ENCODE peak calls at places on chromosome 13, in eight cellular contexts. R is stimulated activated effector memory CD8-positive, alpha-beta T cell treated with anti-CD3 and anti-CD28 coated beads, Interleukin-12 subunit alpha, Interleukin-12 subunit beta, amount 100 ng/mL, for 72 hours; N is tibial artery; H is tibial nerve; D is stimulated activated CD4-positive, alpha-beta T cell treated with anti-CD3 and anti-CD28 coated beads, Interleukin-1b, Interleukin-23, amount 100 ng/mL, for 1 hour; E is naive thymus-derived CD8-positive, alpha-beta T cell; M is stimulated activated naive CD4-positive, alpha-beta T cell treated with Interleukin-2 at 50 U/mL for 16 hours; A is stimulated activated CD8-positive, alpha-beta memory T cell treated with anti-CD3 and anti-CD28 coated beads, Interleukin-7, amount 100 ng/mL, for 4 hours. P is an unnamed sample.

GRCh38 chr13:107447591-107447990 is 767.7 kb downstream of the LIG4 start:
- DNase-seq in D (no peak), A (no peak), E (no peak), M (no peak), H (no peak), R (no peak), N (no peak), P (no peak)

GRCh38 chr13:50085063-50085462 is 69.8 kb downstream of the KCNRG start:
- DNase-seq in A (no peak), H (no peak), M (no peak), N (no peak), R (no peak), E (no peak), D (no peak), P (no peak)

GRCh38 chr13:35894636-35895035 is 236.5 kb downstream of the DCLK1 start:
- DNase-seq in R (no peak), M (no peak), N (no peak), D (no peak), A (no peak), E (no peak), H (no peak), P (no peak)

GRCh38 chr13:20401958-20402856 is 123.5 kb downstream of the CRYL1 start:
- DNase-seq in A (no peak), M (no peak), R (no peak), D (no peak), H (no peak), E (no peak), N (no peak), P (no peak)

GRCh38 chr13:43298799-43299198 is 275.4 kb downstream of the DNAJC15 start:
- DNase-seq in A (no peak), D (no peak), H (no peak), R (no peak), N (no peak), E (no peak), M (no peak), P (no peak)

GRCh38 chr13:27359203-27359821 is 65.1 kb upstream of the GTF3A start:
- DNase-seq in R (peak), A (peak), N (peak), E (peak), M (peak), D (peak), H (peak), P (peak)

GRCh38 chr13:110965038-110965754 is 50.3 kb upstream of the ANKRD10 start:
- DNase-seq in A (no peak), D (no peak), E (no peak), N (no peak), M (peak), R (no peak), H (no peak), P (no peak)

GRCh38 chr13:78598933-78599332 is 4.4 kb downstream of the POU4F1 start:
- DNase-seq in H (no peak), A (no peak), N (no peak), M (no peak), R (no peak), E (no peak), D (no peak), P (no peak)